ENCODE peak calls at places on chromosomes 7 and 10, in seven cellular contexts. T is adrenal gland, W is A549, Q is cardiac fibroblast, V is pancreas, S is IMR-90, B is fibroblast of pulmonary artery. Z is an unnamed sample.

GRCh38 chr10:18879284-18879683 is 169.3 kb upstream of the MALRD1 start:
- DNase-seq in T (no peak), W (no peak), Q (no peak), V (no peak), S (no peak), B (no peak), Z (no peak)

GRCh38 chr10:97101166-97101940 is 84.4 kb downstream of the SLIT1 start:
- DNase-seq in T (no peak), W (no peak), Q (no peak), V (no peak), S (no peak), B (no peak), Z (no peak)

GRCh38 chr10:111083222-111084095 is 6.6 kb downstream of the ADRA2A start:
- DNase-seq in T (peak), W (no peak), Q (no peak), V (no peak), S (no peak), B (no peak), Z (no peak)

GRCh38 chr7:12583181-12583580 is 12.7 kb downstream of the SCIN start:
- DNase-seq in T (no peak), W (no peak), Q (no peak), V (no peak), S (no peak), B (no peak), Z (no peak)

GRCh38 chr10:22988581-22989360 is 60.9 kb downstream of the ARMC3 start:
- DNase-seq in T (peak), W (peak), Q (peak), V (peak), S (peak), B (peak), Z (peak)

GRCh38 chr7:50739744-50740455 is 42.8 kb downstream of the GRB10 start:
- DNase-seq in T (no peak), W (no peak), Q (peak), V (peak), S (no peak), B (peak), Z (no peak)

GRCh38 chr7:133052357-133052756 is 29.5 kb downstream of the CHCHD3 start:
- DNase-seq in T (no peak), W (no peak), Q (peak), V (no peak), S (no peak), B (no peak), Z (no peak)

GRCh38 chr10:113604572-113604971 is 51.7 kb downstream of the HABP2 start:
- DNase-seq in T (no peak), W (no peak), Q (no peak), V (no peak), S (no peak), B (no peak), Z (no peak)

GRCh38 chr7:139682136-139683013 is 95.4 kb downstream of the HIPK2 start:
- DNase-seq in T (no peak), W (peak), Q (peak), V (no peak), S (peak), B (peak), Z (peak)

GRCh38 chr7:47479821-47480575 is 101.9 kb downstream of the TNS3 start:
- DNase-seq in T (no peak), W (no peak), Q (no peak), V (no peak), S (no peak), B (no peak), Z (no peak)

GRCh38 chr10:93438796-93439253 is 43.3 kb downstream of the MYOF start:
- DNase-seq in T (no peak), W (no peak), Q (peak), V (peak), S (no peak), B (peak), Z (no peak)

GRCh38 chr10:46062735-46063428 is 16.8 kb upstream of the MSMB start:
- DNase-seq in T (no peak), W (no peak), Q (no peak), V (no peak), S (no peak), B (no peak), Z (no peak)

GRCh38 chr10:126905776-126906703 is 812 bp downstream of the DOCK1 start:
- DNase-seq in T (no peak), W (peak), Q (peak), V (peak), S (peak), B (peak), Z (peak)

GRCh38 chr7:2019693-2020511 is 212.8 kb downstream of the MAD1L1 start:
- DNase-seq in T (peak), W (no peak), Q (peak), V (no peak), S (peak), B (peak), Z (peak)

GRCh38 chr10:118041316-118041715 is 5.4 kb downstream of the RAB11FIP2 start:
- DNase-seq in T (no peak), W (no peak), Q (peak), V (no peak), S (peak), B (peak), Z (peak)

GRCh38 chr7:40673285-40673684 is 538.5 kb downstream of the SUGCT start:
- DNase-seq in T (no peak), W (no peak), Q (peak), V (no peak), S (peak), B (peak), Z (peak)

GRCh38 chr7:158979023-158979529 is 122.7 kb downstream of the DYNC2I1 start:
- DNase-seq in T (no peak), W (no peak), Q (no peak), V (no peak), S (no peak), B (no peak), Z (no peak)
- H3K4me3 ChIP-seq in T (no peak), W (no peak), Q (no peak), V (no peak), S (no peak), B (no peak), Z (no peak)

DNA sequence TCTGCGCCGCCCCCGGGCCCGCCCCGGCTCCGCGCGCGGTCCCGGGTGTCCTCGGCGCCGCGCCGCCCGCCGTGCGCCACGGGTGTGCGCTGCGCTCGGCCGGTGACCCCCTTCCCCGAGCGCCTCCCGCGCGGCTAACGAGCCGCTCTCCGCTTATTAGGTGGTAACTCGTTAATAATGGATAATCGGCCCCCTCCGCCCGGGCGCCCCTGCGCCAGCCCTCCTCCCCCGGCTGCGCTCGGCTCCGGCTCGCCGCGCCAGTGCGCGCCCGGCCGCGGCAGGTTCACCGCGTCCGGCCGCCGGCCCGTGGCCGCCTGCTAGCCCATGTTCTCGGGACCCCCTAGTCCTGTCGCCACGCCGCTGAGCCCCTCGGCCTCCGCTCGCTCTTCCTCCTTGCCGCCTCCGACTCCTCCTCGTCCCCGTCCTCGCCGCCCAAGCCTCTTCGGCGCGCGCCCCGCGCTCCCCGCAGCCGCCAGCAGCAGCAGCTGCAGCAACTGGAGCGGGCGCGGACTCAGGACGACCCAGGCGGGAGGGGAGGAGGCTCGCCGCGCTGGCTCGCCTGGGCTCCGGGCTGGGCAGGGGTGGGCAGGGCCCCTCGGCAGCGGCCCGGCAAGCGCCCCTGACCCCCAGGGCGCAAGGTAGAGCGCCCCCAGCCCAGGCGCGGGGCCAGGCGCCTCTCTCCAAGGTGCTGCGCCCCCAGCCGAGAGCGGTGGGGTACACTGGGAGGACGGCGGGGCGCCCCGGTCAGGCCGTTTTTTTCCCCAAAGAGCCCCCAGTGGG is 568 bp upstream of the KCNMA1 start:
- DNase-seq in T (no peak), W (peak), Q (peak), V (peak), S (peak), B (peak), Z (peak)
- H3K4me3 ChIP-seq in T (no peak), W (peak), Q (peak), V (peak), S (peak), B (peak), Z (peak)

GRCh38 chr7:95596183-95597135 is at the start of gene PDK4:
- DNase-seq in T (peak), W (peak), Q (peak), V (peak), S (peak), B (peak), Z (peak)

GRCh38 chr7:95598511-95598910 is 2.2 kb upstream of the PDK4 start:
- DNase-seq in T (no peak), W (no peak), Q (no peak), V (no peak), S (no peak), B (no peak), Z (no peak)

GRCh38 chr7:95601324-95601723 is 5.0 kb upstream of the PDK4 start:
- DNase-seq in T (no peak), W (no peak), Q (no peak), V (no peak), S (no peak), B (no peak), Z (no peak)

GRCh38 chr7:95595825-95596182 is 512 bp downstream of the PDK4 start:
- DNase-seq in T (peak), W (peak), Q (no peak), V (no peak), S (no peak), B (no peak), Z (no peak)

GRCh38 chr7:95599069-95599468 is 2.8 kb upstream of the PDK4 start:
- DNase-seq in T (no peak), W (no peak), Q (peak), V (no peak), S (no peak), B (no peak), Z (no peak)
- H3K4me3 ChIP-seq in T (no peak), W (no peak), Q (no peak), V (no peak), S (no peak), B (no peak), Z (no peak)

GRCh38 chr7:105854516-105854915 is 21.9 kb downstream of the ATXN7L1 start:
- DNase-seq in T (no peak), W (no peak), Q (no peak), V (no peak), S (no peak), B (peak), Z (no peak)

GRCh38 chr7:105853931-105854419 is 22.4 kb downstream of the ATXN7L1 start:
- DNase-seq in T (no peak), W (no peak), Q (no peak), V (no peak), S (peak), B (peak), Z (no peak)

GRCh38 chr7:105851064-105851463 is 25.3 kb downstream of the ATXN7L1 start:
- DNase-seq in T (no peak), W (no peak), Q (no peak), V (no peak), S (no peak), B (no peak), Z (no peak)

GRCh38 chr7:105846404-105846803 is 30.0 kb downstream of the ATXN7L1 start:
- DNase-seq in T (no peak), W (no peak), Q (no peak), V (no peak), S (no peak), B (no peak), Z (no peak)

DNA sequence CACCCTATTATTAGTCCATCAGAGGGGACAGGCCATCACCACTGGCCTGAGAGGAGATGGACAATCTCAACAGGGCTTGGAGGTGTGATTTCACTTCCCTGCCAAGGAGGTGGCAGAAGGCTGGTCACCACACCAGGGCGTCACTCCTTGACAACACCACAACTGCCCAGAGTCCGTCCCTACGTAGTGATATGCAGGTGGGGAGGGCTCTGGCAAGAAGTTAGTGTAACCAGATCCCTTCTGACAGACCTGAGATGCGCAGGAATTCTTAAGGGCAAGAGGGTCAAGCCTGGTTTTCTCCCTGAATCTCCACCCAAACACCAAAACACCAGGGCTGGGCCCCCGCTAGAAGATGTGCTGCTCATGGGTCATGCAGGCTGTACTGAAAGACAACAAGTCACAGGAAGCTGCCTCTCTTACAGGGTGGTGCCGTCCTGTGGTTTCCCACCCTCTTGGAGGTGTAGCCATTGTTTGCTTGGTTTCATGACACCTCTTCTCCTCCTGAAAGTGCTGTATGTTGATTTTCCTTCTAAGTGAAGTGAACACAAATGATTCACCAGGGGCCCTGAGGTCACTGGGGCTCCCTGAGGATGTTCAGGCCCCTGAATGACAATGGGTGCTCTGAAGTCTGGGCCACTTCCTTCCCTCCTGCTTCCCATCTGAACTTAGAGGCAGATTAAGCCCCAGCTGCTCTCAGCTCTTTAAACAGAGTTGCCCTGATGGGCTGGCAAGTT is 27.1 kb downstream of the ATXN7L1 start:
- DNase-seq in T (no peak), W (no peak), Q (peak), V (no peak), S (no peak), B (peak), Z (no peak)
- H3K4me3 ChIP-seq in T (no peak), W (no peak), Q (no peak), V (no peak), S (no peak), B (no peak), Z (no peak)

GRCh38 chr10:32938554-32939061 is 19.4 kb downstream of the ITGB1 start:
- DNase-seq in T (peak), W (no peak), Q (no peak), V (peak), S (no peak), B (no peak), Z (no peak)
- H3K4me3 ChIP-seq in T (no peak), W (peak), Q (peak), V (no peak), S (peak), B (peak), Z (no peak)

GRCh38 chr7:55556031-55556430 is 16.3 kb downstream of the VOPP1 start:
- DNase-seq in T (no peak), W (no peak), Q (no peak), V (no peak), S (no peak), B (no peak), Z (no peak)
- H3K4me3 ChIP-seq in T (no peak), W (no peak), Q (no peak), V (no peak), S (no peak), B (no peak), Z (no peak)

DNA sequence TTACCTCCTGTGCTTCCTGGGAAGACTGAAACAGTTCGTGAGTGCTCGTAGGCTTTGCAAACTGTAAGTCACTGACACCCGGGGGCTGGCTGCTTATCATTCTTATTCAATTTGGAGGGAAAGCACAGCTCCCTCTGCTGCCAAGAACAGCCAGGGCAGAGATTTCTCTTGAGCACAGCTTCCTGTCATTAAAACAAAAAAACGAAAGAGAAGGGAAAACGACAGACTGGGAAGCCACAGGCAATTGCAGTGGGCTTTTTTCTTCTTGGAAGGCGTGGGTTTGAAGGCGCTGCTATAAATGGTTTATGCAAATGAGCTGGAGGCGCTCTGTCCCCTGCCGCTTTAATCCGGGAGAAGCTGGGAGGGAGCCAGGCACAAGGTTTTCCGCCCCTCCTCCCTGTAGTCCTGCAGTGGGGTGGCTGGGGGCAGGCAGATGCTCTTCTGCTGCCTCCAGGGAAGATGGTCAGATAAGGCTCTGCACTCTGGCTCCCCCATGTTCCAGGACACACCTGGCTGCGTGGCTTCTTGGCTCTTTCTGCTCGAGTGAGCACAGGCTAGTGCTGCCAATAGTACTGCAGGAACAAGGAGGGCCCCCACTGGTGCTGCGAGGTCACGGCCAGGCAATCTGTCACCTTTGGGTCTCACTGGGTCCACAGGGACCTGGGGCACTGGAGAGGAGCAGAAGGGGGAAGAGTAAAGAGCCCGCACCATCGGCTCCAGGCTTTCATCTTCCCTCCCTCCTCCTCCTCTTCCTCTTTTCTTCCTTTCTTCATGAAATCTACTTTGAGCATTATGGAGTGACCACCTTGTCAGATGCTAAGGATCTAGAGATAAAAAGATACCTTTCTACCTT is 49.5 kb downstream of the NEURL1 start:
- DNase-seq in T (peak), W (no peak), Q (peak), V (no peak), S (peak), B (peak), Z (peak)
- H3K4me3 ChIP-seq in T (no peak), W (no peak), Q (peak), V (peak), S (peak), B (peak), Z (peak)

GRCh38 chr7:131233193-131233592 is 94.5 kb upstream of the MKLN1 start:
- DNase-seq in T (peak), W (no peak), Q (no peak), V (no peak), S (no peak), B (no peak), Z (no peak)

GRCh38 chr7:131234719-131235488 is 92.8 kb upstream of the MKLN1 start:
- DNase-seq in T (peak), W (no peak), Q (peak), V (no peak), S (peak), B (peak), Z (no peak)

GRCh38 chr7:131238260-131238940 is 89.3 kb upstream of the MKLN1 start:
- DNase-seq in T (peak), W (peak), Q (peak), V (no peak), S (peak), B (peak), Z (peak)

GRCh38 chr7:131236318-131236672 is 91.4 kb upstream of the MKLN1 start:
- DNase-seq in T (peak), W (no peak), Q (no peak), V (no peak), S (no peak), B (no peak), Z (no peak)

GRCh38 chr7:131235489-131236317 is 92.0 kb upstream of the MKLN1 start:
- DNase-seq in T (peak), W (peak), Q (peak), V (peak), S (peak), B (peak), Z (peak)
- H3K4me3 ChIP-seq in T (no peak), W (peak), Q (peak), V (no peak), S (no peak), B (peak), Z (no peak)